ENCODE peak calls at places on chromosomes 2 and 18, in six cellular contexts. L is fibroblast of lung, Z is PC-9, D is neural progenitor cell, M is HepG2, F is K562. V is an unnamed sample. For H3K4me1, the result is how much of the 10 kb centered on the place peaks cover.

GRCh38 chr2:233116946-233117345 is 56.8 kb downstream of the INPP5D start:
- DNase-seq in L (no peak), Z (no peak), D (no peak), M (no peak), F (no peak), V (no peak)

GRCh38 chr2:3289164-3289515 is 88.5 kb downstream of the EIPR1 start:
- DNase-seq in L (no peak), Z (no peak), D (no peak), M (no peak), F (no peak), V (no peak)

GRCh38 chr2:149038442-149039212 is at the start of gene LYPD6B:
- DNase-seq in L (no peak), Z (peak), D (peak), M (no peak), F (peak), V (peak)

GRCh38 chr2:173631123-173631450 is 276.4 kb downstream of the CDCA7 start:
- DNase-seq in L (peak), Z (no peak), D (no peak), M (no peak), F (no peak), V (no peak)

GRCh38 chr2:216139884-216140283 is 30.7 kb downstream of the XRCC5 start:
- DNase-seq in L (no peak), Z (no peak), D (peak), M (peak), F (peak), V (peak)

GRCh38 chr2:162082036-162082435 is 8.0 kb upstream of the DPP4 start:
- DNase-seq in L (no peak), Z (no peak), D (no peak), M (no peak), F (no peak), V (no peak)

GRCh38 chr2:14941151-14941631 is 308.7 kb downstream of the LRATD1 start:
- DNase-seq in L (peak), Z (no peak), D (no peak), M (no peak), F (no peak), V (no peak)

GRCh38 chr2:169360984-169361705 is 1.2 kb downstream of the LRP2 start:
- DNase-seq in L (no peak), Z (no peak), D (peak), M (no peak), F (no peak), V (no peak)

GRCh38 chr2:28956415-28956826 is 24.7 kb upstream of the TOGARAM2 start:
- DNase-seq in L (peak), Z (no peak), D (peak), M (peak), F (peak), V (peak)

GRCh38 chr2:17558878-17559277 is 18.4 kb downstream of the VSNL1 start:
- DNase-seq in L (no peak), Z (no peak), D (peak), M (no peak), F (no peak), V (no peak)

GRCh38 chr2:173991857-173992588 is 26.9 kb upstream of the SP3 start:
- DNase-seq in L (peak), Z (peak), D (no peak), M (no peak), F (no peak), V (no peak)

DNA sequence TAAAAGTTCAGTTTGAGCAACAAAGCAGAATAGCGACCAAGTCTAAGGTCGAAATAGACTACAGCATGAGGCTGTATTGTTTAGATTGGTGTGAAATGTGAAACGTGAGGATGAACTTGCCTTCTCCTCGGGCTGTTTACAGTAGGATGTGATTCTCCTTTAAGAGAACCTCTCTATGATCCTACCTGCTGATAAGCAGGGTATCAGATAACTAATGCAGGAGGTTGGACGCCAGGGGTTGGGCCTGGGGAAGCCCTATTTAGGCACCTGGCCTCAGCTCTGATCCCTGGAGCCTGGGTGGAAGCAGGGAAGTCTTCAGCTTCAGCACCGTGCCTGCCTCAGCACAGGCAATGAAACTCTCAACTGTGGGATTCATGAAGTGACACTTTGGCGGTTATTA is 11.4 kb downstream of the CRYGD start:
- DNase-seq in L (no peak), Z (peak), D (peak), M (no peak), F (no peak), V (no peak)
- TF ChIP-seq EZH2 in L (no peak), Z (no peak), D (no peak), M (no peak), F (no peak), V (no peak)

GRCh38 chr2:46308629-46309028 is 11.4 kb downstream of the EPAS1 start:
- DNase-seq in L (no peak), Z (no peak), D (no peak), M (peak), F (no peak), V (no peak)

GRCh38 chr2:46309052-46309953 is 12.1 kb downstream of the EPAS1 start:
- DNase-seq in L (no peak), Z (no peak), D (no peak), M (no peak), F (no peak), V (no peak)

GRCh38 chr2:46308081-46308480 is 10.9 kb downstream of the EPAS1 start:
- DNase-seq in L (no peak), Z (no peak), D (no peak), M (no peak), F (no peak), V (no peak)

GRCh38 chr2:46311651-46312223 is 14.5 kb downstream of the EPAS1 start:
- DNase-seq in L (peak), Z (no peak), D (no peak), M (no peak), F (no peak), V (no peak)

GRCh38 chr2:46310446-46310845 is 13.2 kb downstream of the EPAS1 start:
- DNase-seq in L (no peak), Z (no peak), D (no peak), M (no peak), F (no peak), V (no peak)
- H3K4me1 ChIP-seq in L (under half), Z (half or more), D (under half), M (half or more), F (under half), V (under half)

GRCh38 chr18:27922780-27923179 is 254.2 kb downstream of the CDH2 start:
- DNase-seq in L (no peak), Z (no peak), D (no peak), M (no peak), F (no peak), V (no peak)
- TF ChIP-seq EZH2 in L (no peak), Z (no peak), D (no peak), M (no peak), F (no peak), V (no peak)

GRCh38 chr18:46204143-46204542 is 100.0 kb downstream of the HAUS1 start:
- DNase-seq in L (no peak), Z (no peak), D (no peak), M (no peak), F (no peak), V (no peak)
- H3K4me1 ChIP-seq in L (under half), Z (under half), D (under half), M (under half), F (under half), V (under half)

DNA sequence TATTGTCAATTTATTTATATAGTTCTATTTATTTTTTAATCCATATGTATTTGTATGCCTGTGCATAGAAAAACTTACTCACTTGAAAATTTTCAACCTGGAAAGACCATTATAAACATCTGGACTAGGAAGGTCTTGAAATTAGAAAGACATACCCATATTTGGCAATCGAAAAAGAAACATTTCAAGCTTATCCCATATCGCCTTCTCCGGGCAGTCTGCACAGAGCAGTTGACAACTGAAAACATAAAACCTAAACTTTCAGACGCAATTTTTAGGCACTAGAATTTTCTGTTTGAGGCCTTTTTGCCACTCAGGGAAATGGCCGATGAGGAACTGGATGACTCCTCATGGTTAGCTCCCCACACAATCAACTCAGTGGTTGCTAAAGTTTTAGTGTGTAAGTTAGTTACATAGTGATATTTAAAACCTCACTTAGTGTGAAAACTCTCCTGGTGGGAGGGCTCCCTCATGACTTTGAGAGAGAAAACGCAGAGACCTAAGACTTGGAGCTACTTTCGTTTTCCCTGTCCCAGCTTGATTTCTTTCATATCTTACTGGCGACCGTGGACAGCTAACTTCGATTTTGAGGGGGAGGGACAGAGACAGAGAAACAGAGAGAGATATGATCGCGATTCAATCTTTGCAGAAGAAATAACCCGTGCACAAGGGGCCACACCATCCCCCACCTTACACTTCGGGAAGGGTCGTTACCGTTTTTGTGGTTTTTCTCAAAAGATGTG is 3.2 kb upstream of the HOXD12 start:
- DNase-seq in L (no peak), Z (no peak), D (no peak), M (no peak), F (no peak), V (peak)
- TF ChIP-seq EZH2 in L (no peak), Z (no peak), D (peak), M (no peak), F (no peak), V (no peak)

GRCh38 chr2:38947241-38948239 is 57.9 kb downstream of the ARHGEF33 start:
- DNase-seq in L (peak), Z (peak), D (peak), M (peak), F (peak), V (peak)

GRCh38 chr2:38945931-38946330 is 56.3 kb downstream of the ARHGEF33 start:
- DNase-seq in L (no peak), Z (no peak), D (no peak), M (no peak), F (peak), V (no peak)

GRCh38 chr2:38948387-38948882 is 58.8 kb downstream of the ARHGEF33 start:
- DNase-seq in L (no peak), Z (no peak), D (no peak), M (no peak), F (no peak), V (no peak)

GRCh38 chr2:38945372-38945771 is 55.7 kb downstream of the ARHGEF33 start:
- DNase-seq in L (no peak), Z (no peak), D (no peak), M (no peak), F (peak), V (no peak)

GRCh38 chr2:38948995-38949394 is 59.3 kb downstream of the ARHGEF33 start:
- DNase-seq in L (no peak), Z (no peak), D (no peak), M (peak), F (no peak), V (no peak)
- H3K4me1 ChIP-seq in L (under half), Z (under half), D (under half), M (under half), F (under half), V (under half)

V was measured in A673.